ENCODE peak calls at places on chromosomes 2 and 18, in nine cellular contexts. D is epithelial cell of esophagus, S is GM12865, E is uterus, M is left ventricle myocardium inferior, R is activated B cell treated with CpG ODN at 0.5 μM for 24 hours, A is brain microvascular endothelial cell, Q is sigmoid colon, B is A549. P is an unnamed sample.

GRCh38 chr2:195029804-195030654 is 627.0 kb upstream of the SLC39A10 start:
- DNase-seq in M (no peak), B (no peak), D (peak; percentile 8), R (no peak), Q (no peak), A (no peak), S (no peak), E (no peak), P (no peak)

GRCh38 chr2:98419977-98420725 is 24.5 kb upstream of the INPP4A start:
- DNase-seq in E (no peak), R (no peak), A (no peak), B (no peak), D (no peak), Q (no peak), M (no peak), S (no peak), P (no peak)

GRCh38 chr18:73118121-73118816 is 250.5 kb upstream of the NETO1 start:
- DNase-seq in Q (no peak), B (no peak), R (no peak), E (no peak), S (no peak), D (peak; percentile 80), A (no peak), M (no peak), P (no peak)

GRCh38 chr2:185979546-185980071 is 241.0 kb downstream of the FSIP2 start:
- DNase-seq in D (peak; percentile 97), E (no peak), M (no peak), Q (no peak), R (no peak), S (peak; percentile 5), A (no peak), B (no peak), P (no peak)

GRCh38 chr18:2827076-2827475 is 19.7 kb upstream of the EMILIN2 start:
- DNase-seq in B (no peak), M (no peak), R (no peak), A (no peak), S (no peak), D (no peak), E (peak; percentile 28), Q (peak; percentile 19), P (no peak)

GRCh38 chr2:146541896-146542295 is 1302.9 kb upstream of the ACVR2A start:
- DNase-seq in D (no peak), R (no peak), B (no peak), A (no peak), S (no peak), M (no peak), E (no peak), Q (no peak), P (no peak)

GRCh38 chr2:163729874-163730273 is 5.9 kb downstream of the FIGN start:
- DNase-seq in D (no peak), B (no peak), M (no peak), A (no peak), E (no peak), Q (no peak), S (no peak), R (no peak), P (no peak)

GRCh38 chr2:138029238-138029637 is 65.0 kb downstream of the HNMT start:
- DNase-seq in D (no peak), Q (no peak), S (no peak), A (peak; percentile 56), E (no peak), R (no peak), M (peak; percentile 16), B (no peak), P (no peak)

DNA sequence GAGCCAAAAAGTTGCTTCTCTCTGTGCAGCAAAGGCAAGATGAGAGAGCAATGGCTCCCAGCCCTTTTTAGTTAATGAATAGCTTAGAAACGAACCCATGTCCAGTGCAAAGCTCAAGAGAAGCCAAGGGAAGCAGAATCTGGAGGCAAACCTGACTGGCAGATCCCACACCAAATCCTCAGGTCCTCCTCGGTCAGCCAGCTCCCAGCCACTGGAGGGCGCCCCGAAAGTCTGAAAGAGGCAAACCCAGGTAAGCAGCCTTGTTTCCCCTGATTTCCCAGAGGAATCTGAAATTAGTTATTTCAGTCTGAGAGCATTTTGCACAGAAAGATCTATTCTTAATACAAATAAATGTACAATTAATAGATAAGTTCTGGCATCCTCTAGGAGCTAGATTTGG is 71.3 kb upstream of the PID1 start:
- DNase-seq in A (no peak), E (peak; percentile 33), S (peak; percentile 24), B (peak; percentile 7), R (no peak), D (peak; percentile 76), Q (no peak), M (peak; percentile 28), P (peak; percentile 23)
- TF ChIP-seq CTCF in A (peak; percentile 54), E (no peak), S (peak; percentile 44), B (peak; percentile 63), R (no peak), D (peak; percentile 81), Q (no peak), M (peak; percentile 52), P (peak; percentile 60)

GRCh38 chr2:130848518-130849210 is 11.9 kb downstream of the ARHGEF4 start:
- DNase-seq in M (no peak), A (no peak), R (no peak), D (no peak), S (no peak), B (no peak), Q (no peak), E (no peak), P (no peak)
- TF ChIP-seq CTCF in M (no peak), A (no peak), R (no peak), D (no peak), S (no peak), B (no peak), Q (no peak), E (no peak), P (no peak)

DNA sequence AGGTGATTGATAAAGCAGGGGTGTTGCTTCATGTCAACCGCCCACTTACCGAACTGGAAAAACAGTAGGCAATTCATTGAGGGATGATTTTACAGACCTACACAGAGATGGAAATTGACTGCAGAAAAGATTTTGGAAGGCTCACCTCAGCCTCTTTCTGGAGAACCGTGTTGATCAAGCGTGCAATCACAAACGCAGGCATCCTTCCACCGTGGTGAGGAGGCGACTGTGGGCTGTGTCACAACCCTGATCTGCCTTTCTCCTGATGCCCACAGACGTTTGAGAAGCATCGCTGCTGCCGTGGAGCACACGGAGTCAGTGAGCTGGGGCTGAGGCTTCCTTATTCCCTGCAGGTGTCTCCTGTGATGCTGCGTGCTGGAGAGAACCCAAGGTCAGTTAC is 132.0 kb downstream of the TMEM18 start:
- DNase-seq in A (no peak), B (no peak), Q (no peak), M (no peak), D (no peak), S (no peak), R (no peak), E (no peak), P (no peak)
- TF ChIP-seq CTCF in A (no peak), B (no peak), Q (no peak), M (no peak), D (no peak), S (no peak), R (no peak), E (no peak), P (no peak)

GRCh38 chr2:155209696-155210449 is 511.4 kb downstream of the KCNJ3 start:
- DNase-seq in B (no peak), A (no peak), M (no peak), R (no peak), S (no peak), Q (no peak), D (no peak), E (no peak), P (no peak)
- TF ChIP-seq CTCF in B (no peak), A (no peak), M (no peak), R (peak; percentile 31), S (no peak), Q (no peak), D (no peak), E (no peak), P (no peak)

DNA sequence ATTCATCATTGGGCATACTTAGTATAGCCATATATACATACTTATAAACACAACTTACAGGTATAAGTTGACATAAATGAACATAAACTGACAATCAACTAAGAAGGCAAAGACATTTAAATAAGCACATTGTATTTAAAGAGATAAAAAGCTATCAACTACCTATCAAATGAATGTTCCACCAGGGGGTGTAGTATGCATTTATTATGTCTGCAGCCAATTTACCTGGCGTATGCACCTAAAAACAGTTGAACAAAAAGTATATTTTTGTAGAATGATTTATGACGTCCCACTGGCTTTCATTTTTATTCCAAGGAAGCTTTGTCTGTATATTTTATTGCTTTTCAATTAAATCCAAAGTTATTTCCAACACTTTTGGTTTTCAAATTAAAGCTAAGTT is 323.5 kb downstream of the AFF3 start:
- DNase-seq in B (peak; percentile 8), D (peak; percentile 32), M (no peak), A (no peak), E (no peak), Q (no peak), R (no peak), S (peak; percentile 20), P (no peak)
- TF ChIP-seq CTCF in B (peak; percentile 35), D (no peak), M (peak; percentile 34), A (peak; percentile 26), E (no peak), Q (no peak), R (no peak), S (peak; percentile 2), P (peak; percentile 29)

DNA sequence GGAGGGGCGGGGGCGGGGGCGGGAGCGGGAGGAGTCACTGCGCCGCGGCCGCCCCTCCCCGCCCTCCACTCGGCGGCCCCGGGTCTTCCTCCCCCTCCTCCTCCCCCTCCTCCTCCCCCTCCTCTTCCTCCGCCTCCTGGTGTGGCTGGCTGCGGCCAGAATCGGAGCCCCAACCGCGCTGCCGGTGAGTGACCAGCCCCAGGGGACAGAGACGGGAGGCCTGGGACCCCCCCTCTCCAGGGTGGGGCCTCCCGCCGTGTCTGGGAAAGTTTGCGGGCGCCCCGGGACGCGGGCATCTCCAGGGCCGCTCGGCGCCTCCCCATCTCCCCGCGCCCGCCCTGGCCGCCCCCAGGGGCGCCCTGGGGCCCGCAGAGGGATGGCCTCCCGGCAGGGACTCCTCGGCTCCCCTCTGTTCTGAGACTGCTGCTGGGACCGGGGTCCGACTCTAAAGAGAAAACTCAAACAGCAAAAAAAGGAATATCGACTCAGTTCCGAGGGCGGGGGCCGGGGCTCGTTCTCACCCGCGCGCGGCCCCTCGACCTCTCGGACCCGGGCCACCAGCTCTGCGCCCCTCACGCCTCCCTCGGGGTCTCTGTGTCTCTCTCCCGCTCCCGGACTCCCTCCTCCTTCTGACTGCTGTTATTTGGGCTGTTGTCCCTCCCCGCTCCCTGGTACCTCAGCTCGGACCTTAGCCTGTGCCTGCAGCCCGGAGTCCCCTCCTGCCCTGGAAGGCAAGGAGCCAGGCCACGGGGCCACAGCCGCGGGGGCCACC is at the start of gene STON1:
- DNase-seq in Q (peak; percentile 88), R (peak; percentile 19), E (peak; percentile 74), M (peak; percentile 63), B (peak; percentile 32), S (no peak), D (peak; percentile 24), A (no peak), P (peak; percentile 14)
- TF ChIP-seq CTCF in Q (no peak), R (no peak), E (no peak), M (peak; percentile 27), B (peak; percentile 13), S (no peak), D (no peak), A (no peak), P (peak; percentile 38)